ENCODE peak calls at places on chromosomes 1 and 21, in nine cellular contexts. P, B, O, I, H, Y, K, D and E are unnamed samples.

GRCh38 chr1:117235863-117236465 is 25.2 kb upstream of the VTCN1 start:
- DNase-seq in O (no peak), Y (no peak), D (no peak), K (no peak), I (no peak), B (no peak), H (no peak), P (peak), E (no peak)

GRCh38 chr21:44263221-44263671 is 1.5 kb upstream of the DNMT3L start:
- DNase-seq in O (no peak), D (peak), I (no peak), Y (no peak), H (no peak), B (no peak), P (no peak), K (no peak), E (no peak)

GRCh38 chr1:203536575-203536974 is 42.6 kb downstream of the OPTC start:
- DNase-seq in P (no peak), B (no peak), K (no peak), I (no peak), D (no peak), H (no peak), Y (no peak), O (no peak), E (no peak)

GRCh38 chr1:36486436-36487335 is 4.0 kb upstream of the CSF3R start:
- DNase-seq in I (peak), O (no peak), B (no peak), D (no peak), K (no peak), H (no peak), Y (no peak), P (peak), E (peak)

GRCh38 chr1:70990460-70991253 is 57.0 kb downstream of the PTGER3 start:
- DNase-seq in I (no peak), K (no peak), O (no peak), Y (peak), D (no peak), B (no peak), H (peak), P (no peak), E (no peak)

GRCh38 chr21:37829447-37829846 is 86.8 kb downstream of the KCNJ6 start:
- DNase-seq in I (peak), O (no peak), H (no peak), K (no peak), B (no peak), D (no peak), P (no peak), Y (no peak), E (peak)

GRCh38 chr1:43831866-43832654 is 101.5 kb upstream of the ARTN start:
- DNase-seq in D (no peak), I (no peak), H (no peak), Y (no peak), B (peak), K (no peak), O (no peak), P (no peak), E (no peak)

GRCh38 chr1:181485276-181486097 is 2.2 kb downstream of the CACNA1E start:
- DNase-seq in O (peak), I (peak), H (peak), K (peak), P (peak), B (peak), D (peak), Y (peak), E (no peak)

GRCh38 chr1:180301135-180301737 is 71.2 kb downstream of the LHX4 start:
- DNase-seq in K (no peak), P (no peak), D (no peak), Y (no peak), H (no peak), I (no peak), O (no peak), B (no peak), E (no peak)

GRCh38 chr1:200258447-200259375 is 151.1 kb downstream of the ZNF281 start:
- DNase-seq in O (no peak), B (peak), H (peak), D (no peak), P (no peak), I (peak), Y (peak), K (no peak), E (peak)

GRCh38 chr21:36403713-36404112 is 18.5 kb downstream of the CHAF1B start:
- DNase-seq in K (no peak), I (no peak), B (no peak), H (no peak), D (no peak), P (no peak), O (no peak), Y (no peak), E (no peak)

GRCh38 chr1:44072204-44072603 is 40.9 kb upstream of the SLC6A9 start:
- DNase-seq in I (no peak), B (no peak), P (no peak), O (no peak), K (no peak), D (no peak), H (no peak), Y (no peak), E (no peak)

GRCh38 chr21:33317226-33317625 is 7.5 kb upstream of the IFNAR1 start:
- DNase-seq in Y (no peak), I (no peak), K (no peak), B (no peak), H (no peak), O (no peak), D (no peak), P (no peak), E (no peak)

GRCh38 chr1:153119491-153119971 is 6.2 kb upstream of the SPRR2F start:
- DNase-seq in Y (no peak), P (no peak), I (no peak), H (peak), B (no peak), D (no peak), K (no peak), O (no peak), E (no peak)

GRCh38 chr1:51433269-51433971 is 85.6 kb downstream of the EPS15 start:
- DNase-seq in Y (no peak), H (no peak), K (no peak), B (no peak), D (no peak), O (no peak), I (peak), P (no peak), E (peak)

GRCh38 chr1:5455056-5455455 is 537.2 kb downstream of the NPHP4 start:
- DNase-seq in B (no peak), P (no peak), H (no peak), K (no peak), Y (no peak), I (no peak), O (no peak), D (peak), E (no peak)

GRCh38 chr1:229478852-229479251 is 29.3 kb downstream of the NUP133 start:
- DNase-seq in P (no peak), O (no peak), Y (no peak), K (no peak), I (no peak), H (no peak), B (peak), D (no peak), E (no peak)

GRCh38 chr1:241606544-241606943 is 33.6 kb downstream of the CHML start:
- DNase-seq in B (no peak), D (no peak), I (no peak), Y (no peak), O (no peak), P (no peak), H (no peak), K (no peak), E (no peak)

GRCh38 chr1:56911098-56911497 is 54.7 kb downstream of the C8B start:
- DNase-seq in O (no peak), H (no peak), I (peak), K (no peak), Y (no peak), P (no peak), B (no peak), D (no peak), E (no peak)

GRCh38 chr1:199573047-199573446 is 454.5 kb upstream of the NR5A2 start:
- DNase-seq in O (no peak), Y (no peak), P (no peak), I (no peak), B (no peak), K (no peak), D (no peak), H (no peak), E (peak)

GRCh38 chr1:42765832-42766722 is 751 bp downstream of the P3H1 start:
- DNase-seq in O (no peak), D (peak), H (peak), K (peak), B (peak), P (peak), I (peak), Y (peak), E (peak)